ENCODE peak calls at places on chromosomes 7 and 10, in ten cellular contexts. One of them, this sample, is unnamed. For H3K4me1, the result is how much of the 10 kb centered on the place peaks cover.

GRCh38 chr7:30322656-30323355 is 38.4 kb downstream of the ZNRF2 start:
- DNase-seq in esophagus muscularis mucosa: no peak
- DNase-seq in CD4-positive, alpha-beta memory T cell: no peak
- DNase-seq in A673: no peak
- DNase-seq in body of pancreas: no peak
- DNase-seq in lung: no peak
- DNase-seq in breast epithelium: no peak
- DNase-seq in endothelial cell of umbilical vein: no peak
- DNase-seq in heart right ventricle: no peak
- DNase-seq in lower lobe of right lung: no peak
- DNase-seq in this sample: no peak

GRCh38 chr10:73537709-73538108 is 41.9 kb upstream of the PPP3CB start:
- DNase-seq in esophagus muscularis mucosa: no peak
- DNase-seq in CD4-positive, alpha-beta memory T cell: no peak
- DNase-seq in A673: no peak
- DNase-seq in body of pancreas: no peak
- DNase-seq in lung: no peak
- DNase-seq in breast epithelium: no peak
- DNase-seq in endothelial cell of umbilical vein: no peak
- DNase-seq in heart right ventricle: no peak
- DNase-seq in lower lobe of right lung: no peak
- DNase-seq in this sample: no peak

GRCh38 chr10:94524146-94524545 is 21.4 kb upstream of the HELLS start:
- DNase-seq in esophagus muscularis mucosa: no peak
- DNase-seq in CD4-positive, alpha-beta memory T cell: no peak
- DNase-seq in A673: no peak
- DNase-seq in body of pancreas: no peak
- DNase-seq in lung: no peak
- DNase-seq in breast epithelium: no peak
- DNase-seq in endothelial cell of umbilical vein: no peak
- DNase-seq in heart right ventricle: no peak
- DNase-seq in lower lobe of right lung: no peak
- DNase-seq in this sample: no peak

GRCh38 chr10:13769926-13770325 is 183.2 kb downstream of the PRPF18 start:
- DNase-seq in esophagus muscularis mucosa: no peak
- DNase-seq in CD4-positive, alpha-beta memory T cell: no peak
- DNase-seq in A673: no peak
- DNase-seq in body of pancreas: no peak
- DNase-seq in lung: no peak
- DNase-seq in breast epithelium: peak
- DNase-seq in endothelial cell of umbilical vein: no peak
- DNase-seq in heart right ventricle: no peak
- DNase-seq in lower lobe of right lung: no peak
- DNase-seq in this sample: peak

GRCh38 chr7:2710901-2711551 is 23.0 kb downstream of the AMZ1 start:
- DNase-seq in esophagus muscularis mucosa: no peak
- DNase-seq in CD4-positive, alpha-beta memory T cell: peak
- DNase-seq in A673: no peak
- DNase-seq in body of pancreas: no peak
- DNase-seq in lung: no peak
- DNase-seq in breast epithelium: no peak
- DNase-seq in endothelial cell of umbilical vein: no peak
- DNase-seq in heart right ventricle: no peak
- DNase-seq in lower lobe of right lung: no peak
- DNase-seq in this sample: no peak

GRCh38 chr7:75953431-75953830 is 38.5 kb downstream of the POR start:
- DNase-seq in esophagus muscularis mucosa: no peak
- DNase-seq in CD4-positive, alpha-beta memory T cell: no peak
- DNase-seq in A673: no peak
- DNase-seq in body of pancreas: no peak
- DNase-seq in lung: no peak
- DNase-seq in breast epithelium: no peak
- DNase-seq in endothelial cell of umbilical vein: no peak
- DNase-seq in heart right ventricle: no peak
- DNase-seq in lower lobe of right lung: no peak
- DNase-seq in this sample: no peak

GRCh38 chr10:71647526-71648354 is 71.8 kb downstream of the C10orf105 start:
- DNase-seq in esophagus muscularis mucosa: no peak
- DNase-seq in CD4-positive, alpha-beta memory T cell: no peak
- DNase-seq in A673: no peak
- DNase-seq in body of pancreas: no peak
- DNase-seq in lung: no peak
- DNase-seq in breast epithelium: no peak
- DNase-seq in endothelial cell of umbilical vein: no peak
- DNase-seq in heart right ventricle: no peak
- DNase-seq in lower lobe of right lung: no peak
- DNase-seq in this sample: no peak

GRCh38 chr7:39525926-39526325 is 40.3 kb upstream of the YAE1 start:
- DNase-seq in esophagus muscularis mucosa: no peak
- DNase-seq in CD4-positive, alpha-beta memory T cell: no peak
- DNase-seq in A673: no peak
- DNase-seq in body of pancreas: no peak
- DNase-seq in lung: no peak
- DNase-seq in breast epithelium: no peak
- DNase-seq in endothelial cell of umbilical vein: no peak
- DNase-seq in heart right ventricle: no peak
- DNase-seq in lower lobe of right lung: no peak
- DNase-seq in this sample: no peak

GRCh38 chr10:123269675-123270074 is 115.5 kb downstream of the BUB3 start:
- DNase-seq in esophagus muscularis mucosa: no peak
- DNase-seq in CD4-positive, alpha-beta memory T cell: no peak
- DNase-seq in A673: no peak
- DNase-seq in body of pancreas: no peak
- DNase-seq in lung: no peak
- DNase-seq in breast epithelium: no peak
- DNase-seq in endothelial cell of umbilical vein: no peak
- DNase-seq in heart right ventricle: no peak
- DNase-seq in lower lobe of right lung: no peak
- DNase-seq in this sample: no peak

GRCh38 chr7:106068986-106069385 is 43.1 kb downstream of the SYPL1 start:
- DNase-seq in esophagus muscularis mucosa: peak
- DNase-seq in CD4-positive, alpha-beta memory T cell: no peak
- DNase-seq in A673: no peak
- DNase-seq in body of pancreas: no peak
- DNase-seq in lung: no peak
- DNase-seq in breast epithelium: no peak
- DNase-seq in endothelial cell of umbilical vein: no peak
- DNase-seq in heart right ventricle: no peak
- DNase-seq in lower lobe of right lung: no peak
- DNase-seq in this sample: no peak
- H3K4me1 ChIP-seq in esophagus muscularis mucosa: half or more
- H3K4me1 ChIP-seq in CD4-positive, alpha-beta memory T cell: under half
- H3K4me1 ChIP-seq in A673: half or more
- H3K4me1 ChIP-seq in body of pancreas: half or more
- H3K4me1 ChIP-seq in lung: under half
- H3K4me1 ChIP-seq in breast epithelium: under half
- H3K4me1 ChIP-seq in endothelial cell of umbilical vein: under half
- H3K4me1 ChIP-seq in heart right ventricle: half or more
- H3K4me1 ChIP-seq in lower lobe of right lung: half or more
- H3K4me1 ChIP-seq in this sample: under half

GRCh38 chr10:5813091-5813340 is 218 bp downstream of the GDI2 start:
- DNase-seq in esophagus muscularis mucosa: no peak
- DNase-seq in CD4-positive, alpha-beta memory T cell: no peak
- DNase-seq in A673: no peak
- DNase-seq in body of pancreas: no peak
- DNase-seq in lung: no peak
- DNase-seq in breast epithelium: no peak
- DNase-seq in endothelial cell of umbilical vein: no peak
- DNase-seq in heart right ventricle: no peak
- DNase-seq in lower lobe of right lung: no peak
- DNase-seq in this sample: no peak

GRCh38 chr10:5813341-5814109 is at the start of gene GDI2:
- DNase-seq in esophagus muscularis mucosa: peak
- DNase-seq in CD4-positive, alpha-beta memory T cell: peak
- DNase-seq in A673: peak
- DNase-seq in body of pancreas: peak
- DNase-seq in lung: peak
- DNase-seq in breast epithelium: peak
- DNase-seq in endothelial cell of umbilical vein: peak
- DNase-seq in heart right ventricle: peak
- DNase-seq in lower lobe of right lung: peak
- DNase-seq in this sample: peak

GRCh38 chr10:5811387-5811821 is 1.8 kb downstream of the GDI2 start:
- DNase-seq in esophagus muscularis mucosa: no peak
- DNase-seq in CD4-positive, alpha-beta memory T cell: no peak
- DNase-seq in A673: peak
- DNase-seq in body of pancreas: no peak
- DNase-seq in lung: no peak
- DNase-seq in breast epithelium: no peak
- DNase-seq in endothelial cell of umbilical vein: peak
- DNase-seq in heart right ventricle: no peak
- DNase-seq in lower lobe of right lung: no peak
- DNase-seq in this sample: no peak

GRCh38 chr10:5814110-5815107 is 1.2 kb upstream of the GDI2 start:
- DNase-seq in esophagus muscularis mucosa: no peak
- DNase-seq in CD4-positive, alpha-beta memory T cell: no peak
- DNase-seq in A673: peak
- DNase-seq in body of pancreas: no peak
- DNase-seq in lung: no peak
- DNase-seq in breast epithelium: no peak
- DNase-seq in endothelial cell of umbilical vein: no peak
- DNase-seq in heart right ventricle: no peak
- DNase-seq in lower lobe of right lung: no peak
- DNase-seq in this sample: no peak

DNA sequence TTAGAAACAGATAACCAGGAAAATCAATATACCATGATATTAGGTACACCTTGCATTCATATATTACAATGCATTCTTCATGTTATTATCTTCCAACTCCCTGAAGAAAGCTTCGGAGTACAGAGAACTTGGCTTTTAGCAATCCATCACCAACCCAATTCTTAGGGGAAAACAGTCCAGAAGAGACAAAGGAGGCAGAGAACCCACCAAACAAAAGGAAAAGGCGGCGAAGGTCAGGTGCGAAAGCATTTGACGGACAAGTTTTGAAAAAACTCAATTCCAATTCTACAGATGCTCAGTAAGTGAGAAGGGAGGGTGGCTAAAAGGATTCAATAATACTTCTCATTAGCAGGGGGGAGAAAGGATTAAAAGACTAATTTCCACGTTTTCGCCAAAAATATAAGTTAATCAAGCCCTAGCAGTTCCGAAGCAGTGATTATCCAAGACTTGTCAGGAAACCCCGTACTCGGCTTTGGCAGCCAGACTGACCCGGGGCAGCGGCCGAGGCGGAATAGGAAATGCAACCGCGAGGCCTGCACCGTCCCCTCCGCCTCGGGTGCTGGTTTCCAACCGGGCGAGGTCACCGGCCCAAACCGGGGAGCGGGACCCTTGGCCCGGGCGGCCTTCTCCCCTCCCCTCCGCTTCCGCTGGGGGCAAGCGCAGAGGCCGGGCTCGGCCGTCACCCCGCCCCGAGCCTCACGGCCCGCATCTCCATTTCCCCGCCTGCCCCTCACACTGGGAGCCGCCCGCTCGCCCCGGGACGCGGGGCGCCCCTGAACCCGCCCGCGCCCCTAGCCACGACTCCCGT is 747 bp downstream of the GDI2 start:
- DNase-seq in esophagus muscularis mucosa: no peak
- DNase-seq in CD4-positive, alpha-beta memory T cell: no peak
- DNase-seq in A673: peak
- DNase-seq in body of pancreas: peak
- DNase-seq in lung: peak
- DNase-seq in breast epithelium: peak
- DNase-seq in endothelial cell of umbilical vein: peak
- DNase-seq in heart right ventricle: peak
- DNase-seq in lower lobe of right lung: peak
- DNase-seq in this sample: peak
- H3K4me1 ChIP-seq in esophagus muscularis mucosa: half or more
- H3K4me1 ChIP-seq in CD4-positive, alpha-beta memory T cell: half or more
- H3K4me1 ChIP-seq in A673: under half
- H3K4me1 ChIP-seq in body of pancreas: under half
- H3K4me1 ChIP-seq in lung: under half
- H3K4me1 ChIP-seq in breast epithelium: under half
- H3K4me1 ChIP-seq in endothelial cell of umbilical vein: under half
- H3K4me1 ChIP-seq in heart right ventricle: half or more
- H3K4me1 ChIP-seq in lower lobe of right lung: under half
- H3K4me1 ChIP-seq in this sample: under half

DNA sequence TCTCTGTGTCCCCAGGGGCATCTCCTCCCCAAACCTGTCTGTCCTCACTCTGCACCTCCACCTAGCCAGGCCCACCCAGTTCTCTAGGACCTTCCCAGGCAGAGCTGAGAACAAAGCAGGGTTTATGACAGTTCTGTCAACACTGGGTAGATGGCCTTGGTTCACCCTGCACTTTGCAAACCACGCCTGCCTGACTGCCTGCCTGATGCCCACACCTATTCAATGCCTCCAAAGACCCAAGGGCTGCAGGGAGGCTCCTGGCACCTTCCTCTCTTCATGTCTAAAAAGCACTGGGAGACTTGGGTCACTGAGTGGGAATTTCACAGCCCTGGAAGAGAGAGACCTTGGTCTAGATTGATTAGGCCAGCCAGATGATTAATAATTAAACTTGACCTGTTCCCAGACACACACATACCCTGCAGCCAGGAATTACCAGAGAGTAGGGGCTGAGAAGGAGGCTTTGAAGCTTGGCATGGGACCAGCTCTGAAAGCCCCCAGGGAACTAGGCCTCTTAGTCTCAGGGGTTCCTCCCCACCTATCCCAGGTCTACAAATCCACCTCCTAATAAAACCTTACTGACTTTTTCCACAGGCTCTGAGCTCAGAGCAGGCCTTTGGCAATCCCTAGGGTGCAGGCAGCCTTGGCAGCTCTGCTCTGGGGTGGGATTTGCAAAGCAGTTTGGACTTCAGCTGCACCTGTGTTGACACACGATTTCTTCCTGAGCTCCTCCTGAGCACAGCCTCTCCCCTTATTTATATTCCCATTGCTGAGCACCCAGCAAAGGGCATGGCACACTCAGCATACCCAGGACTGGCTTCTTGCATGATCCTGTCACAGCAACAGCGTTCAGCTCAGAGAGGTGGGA is 25.7 kb upstream of the PDCD4 start:
- DNase-seq in esophagus muscularis mucosa: no peak
- DNase-seq in CD4-positive, alpha-beta memory T cell: no peak
- DNase-seq in A673: no peak
- DNase-seq in body of pancreas: peak
- DNase-seq in lung: no peak
- DNase-seq in breast epithelium: peak
- DNase-seq in endothelial cell of umbilical vein: no peak
- DNase-seq in heart right ventricle: no peak
- DNase-seq in lower lobe of right lung: no peak
- DNase-seq in this sample: peak
- H3K4me1 ChIP-seq in esophagus muscularis mucosa: under half
- H3K4me1 ChIP-seq in CD4-positive, alpha-beta memory T cell: half or more
- H3K4me1 ChIP-seq in A673: under half
- H3K4me1 ChIP-seq in body of pancreas: half or more
- H3K4me1 ChIP-seq in lung: under half
- H3K4me1 ChIP-seq in breast epithelium: under half
- H3K4me1 ChIP-seq in endothelial cell of umbilical vein: under half
- H3K4me1 ChIP-seq in heart right ventricle: under half
- H3K4me1 ChIP-seq in lower lobe of right lung: under half
- H3K4me1 ChIP-seq in this sample: under half

DNA sequence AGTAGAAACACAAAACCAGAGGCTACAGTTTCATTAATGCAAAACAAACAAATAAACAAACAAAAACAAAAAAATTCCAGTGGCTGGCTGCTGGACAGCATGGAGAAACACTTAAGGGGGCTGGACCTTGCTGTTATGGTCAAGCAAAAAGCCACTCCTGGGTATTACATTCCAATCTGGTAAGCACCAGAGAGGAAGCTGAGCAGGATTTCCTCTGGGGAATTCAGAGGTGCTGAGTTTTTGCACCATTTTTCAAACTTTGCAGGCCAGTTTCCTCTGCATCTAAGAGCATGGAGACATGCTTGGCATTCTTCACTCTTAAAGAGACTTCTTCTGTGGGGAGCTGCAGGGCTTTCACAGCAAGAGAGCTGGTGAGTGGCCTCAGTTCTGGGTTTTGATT is 84.5 kb downstream of the FZD1 start:
- DNase-seq in esophagus muscularis mucosa: no peak
- DNase-seq in CD4-positive, alpha-beta memory T cell: no peak
- DNase-seq in A673: no peak
- DNase-seq in body of pancreas: no peak
- DNase-seq in lung: no peak
- DNase-seq in breast epithelium: no peak
- DNase-seq in endothelial cell of umbilical vein: peak
- DNase-seq in heart right ventricle: no peak
- DNase-seq in lower lobe of right lung: no peak
- DNase-seq in this sample: no peak
- H3K4me1 ChIP-seq in esophagus muscularis mucosa: under half
- H3K4me1 ChIP-seq in CD4-positive, alpha-beta memory T cell: under half
- H3K4me1 ChIP-seq in A673: half or more
- H3K4me1 ChIP-seq in body of pancreas: under half
- H3K4me1 ChIP-seq in lung: under half
- H3K4me1 ChIP-seq in breast epithelium: under half
- H3K4me1 ChIP-seq in endothelial cell of umbilical vein: half or more
- H3K4me1 ChIP-seq in heart right ventricle: under half
- H3K4me1 ChIP-seq in lower lobe of right lung: under half
- H3K4me1 ChIP-seq in this sample: under half